ENCODE peak calls at places on chromosomes 13 and 19, in eight cellular contexts. Y, S, M, X, H, A, L and I are unnamed samples.

GRCh38 chr19:858284-858683 is 1.2 kb upstream of the CFD start:
- DNase-seq in L (no peak), M (no peak), X (no peak), Y (no peak), S (no peak), H (no peak), A (no peak), I (no peak)

GRCh38 chr13:22961835-22962537 is 218.8 kb upstream of the SGCG start:
- DNase-seq in S (no peak), L (no peak), A (no peak), Y (no peak), M (no peak), H (no peak), X (no peak), I (no peak)

GRCh38 chr19:57319869-57320179 is 448 bp upstream of the ZNF543 start:
- DNase-seq in L (no peak), Y (no peak), A (no peak), S (no peak), H (no peak), M (no peak), X (no peak), I (no peak)

GRCh38 chr19:30003862-30004261 is 61.8 kb downstream of the URI1 start:
- DNase-seq in H (no peak), M (no peak), S (no peak), L (no peak), X (no peak), Y (no peak), A (no peak), I (no peak)

GRCh38 chr19:40365613-40366401 is 17.3 kb downstream of the PLD3 start:
- DNase-seq in A (peak; percentile 12), L (peak; percentile 70), S (no peak), Y (no peak), M (peak; percentile 51), X (no peak), H (peak; percentile 91), I (peak; percentile 28)

GRCh38 chr13:46369506-46370268 is 17.4 kb downstream of the RUBCNL start:
- DNase-seq in M (no peak), L (no peak), X (no peak), Y (peak; percentile 49), S (no peak), H (no peak), A (no peak), I (peak; percentile 95)

GRCh38 chr13:97369269-97369893 is 64.6 kb upstream of the RAP2A start:
- DNase-seq in X (no peak), H (no peak), A (no peak), Y (no peak), L (no peak), S (no peak), M (no peak), I (peak; percentile 45)

GRCh38 chr13:78979349-78979748 is 320.4 kb upstream of the OBI1 start:
- DNase-seq in X (no peak), S (no peak), L (no peak), H (no peak), A (no peak), Y (no peak), M (no peak), I (no peak)

GRCh38 chr13:71751074-71751473 is 115.9 kb downstream of the DACH1 start:
- DNase-seq in L (no peak), A (no peak), M (no peak), X (no peak), H (no peak), Y (no peak), S (no peak), I (no peak)

GRCh38 chr13:98307744-98308524 is 130.9 kb upstream of the RNF113B start:
- DNase-seq in S (no peak), Y (no peak), A (no peak), X (no peak), L (no peak), H (no peak), M (no peak), I (peak; percentile 48)

GRCh38 chr19:1411255-1412191 is 4.1 kb downstream of the DAZAP1 start:
- DNase-seq in S (no peak), Y (no peak), M (no peak), X (no peak), A (peak; percentile 43), L (no peak), H (no peak), I (peak; percentile 92)

GRCh38 chr19:3275068-3275582 is 50.7 kb downstream of the CELF5 start:
- DNase-seq in H (peak; percentile 87), L (no peak), S (no peak), M (peak; percentile 46), X (no peak), A (no peak), Y (peak; percentile 63), I (no peak)

GRCh38 chr13:114033541-114034315 is 59.9 kb upstream of the C13orf46 start:
- DNase-seq in Y (no peak), X (no peak), H (no peak), L (no peak), S (no peak), A (no peak), M (no peak), I (no peak)

GRCh38 chr19:48866692-48867091 is 1.7 kb downstream of the PLEKHA4 start:
- DNase-seq in S (no peak), X (no peak), M (no peak), L (no peak), A (no peak), H (no peak), Y (no peak), I (no peak)

GRCh38 chr13:100128373-100128772 is 39.5 kb downstream of the PCCA start:
- DNase-seq in L (no peak), M (no peak), Y (no peak), X (no peak), H (no peak), A (no peak), S (no peak), I (peak; percentile 71)

GRCh38 chr13:33859691-33860303 is 41.8 kb downstream of the RFC3 start:
- DNase-seq in L (no peak), X (no peak), M (no peak), A (no peak), S (no peak), Y (no peak), H (no peak), I (peak; percentile 33)

GRCh38 chr13:43880930-43881329 is 1.2 kb downstream of the LACC1 start:
- DNase-seq in X (no peak), L (no peak), S (no peak), H (no peak), A (no peak), Y (peak; percentile 3), M (no peak), I (no peak)

GRCh38 chr13:110338441-110339101 is 31.5 kb downstream of the COL4A2 start:
- DNase-seq in H (peak; percentile 70), M (no peak), S (no peak), A (no peak), L (no peak), Y (no peak), X (no peak), I (peak; percentile 47)

GRCh38 chr19:1027953-1028902 is 1.8 kb downstream of the CNN2 start:
- DNase-seq in H (peak; percentile 94), L (no peak), Y (peak; percentile 88), A (peak; percentile 67), S (peak; percentile 41), X (peak; percentile 89), M (peak; percentile 61), I (peak; percentile 95)

GRCh38 chr13:49791753-49792549 is 531 bp downstream of the KPNA3 start:
- DNase-seq in Y (peak; percentile 46), L (no peak), S (peak; percentile 49), X (peak; percentile 31), M (peak; percentile 29), A (peak; percentile 33), H (peak; percentile 66), I (peak; percentile 28)

GRCh38 chr19:40601061-40601973 is at the start of gene LTBP4:
- DNase-seq in A (no peak), S (peak; percentile 44), Y (peak; percentile 71), H (peak; percentile 72), M (no peak), X (no peak), L (no peak), I (no peak)

GRCh38 chr13:29310806-29311205 is 284.7 kb downstream of the SLC7A1 start:
- DNase-seq in Y (no peak), A (no peak), S (no peak), M (no peak), L (no peak), H (no peak), X (no peak), I (no peak)

GRCh38 chr19:47020992-47021496 is 1.4 kb downstream of the NPAS1 start:
- DNase-seq in S (no peak), X (no peak), Y (no peak), H (peak; percentile 41), A (no peak), L (no peak), M (no peak), I (no peak)

GRCh38 chr13:76316998-76317527 is 569.1 kb downstream of the KCTD12 start:
- DNase-seq in Y (no peak), X (no peak), L (no peak), H (no peak), S (no peak), M (no peak), A (no peak), I (no peak)

GRCh38 chr13:30796833-30797601 is 61.7 kb downstream of the ALOX5AP start:
- DNase-seq in S (no peak), L (no peak), M (no peak), Y (no peak), A (no peak), X (no peak), H (no peak), I (no peak)

GRCh38 chr13:94120878-94121277 is 358.6 kb downstream of the DCT start:
- DNase-seq in A (no peak), Y (no peak), X (no peak), S (no peak), H (no peak), M (no peak), L (no peak), I (no peak)

GRCh38 chr13:109773276-109773675 is 13.1 kb downstream of the IRS2 start:
- DNase-seq in Y (no peak), H (no peak), S (no peak), L (no peak), A (no peak), M (no peak), X (no peak), I (peak; percentile 48)

GRCh38 chr13:52348983-52349780 is 56.8 kb downstream of the THSD1 start:
- DNase-seq in H (no peak), L (no peak), X (no peak), Y (no peak), M (peak; percentile 11), S (no peak), A (no peak), I (peak; percentile 92)

GRCh38 chr19:41327499-41328156 is 17.7 kb downstream of the CCDC97 start:
- DNase-seq in H (no peak), A (peak; percentile 85), M (peak; percentile 80), L (no peak), X (peak; percentile 20), Y (peak; percentile 95), S (peak; percentile 75), I (peak; percentile 42)

GRCh38 chr13:40476175-40476958 is 190.1 kb downstream of the FOXO1 start:
- DNase-seq in A (no peak), M (no peak), L (no peak), H (no peak), X (no peak), Y (no peak), S (no peak), I (peak; percentile 21)

GRCh38 chr19:47996230-47996727 is 1.8 kb downstream of the ELSPBP1 start:
- DNase-seq in L (no peak), X (no peak), A (no peak), M (no peak), S (no peak), H (no peak), Y (no peak), I (no peak)

GRCh38 chr13:76758738-76759137 is 127.5 kb downstream of the KCTD12 start:
- DNase-seq in X (no peak), Y (no peak), L (no peak), A (no peak), M (no peak), H (no peak), S (no peak), I (no peak)

GRCh38 chr19:18832331-18833140 is 777 bp downstream of the UPF1 start:
- DNase-seq in M (no peak), Y (peak; percentile 60), S (peak; percentile 41), A (no peak), L (no peak), H (peak; percentile 65), X (no peak), I (peak; percentile 27)

GRCh38 chr19:23095406-23095805 is 21.4 kb upstream of the ZNF730 start:
- DNase-seq in X (no peak), H (no peak), S (no peak), A (no peak), L (no peak), Y (no peak), M (no peak), I (peak; percentile 7)